ENCODE peak calls at places on chromosomes 7 and 10, in nine cellular contexts. One of them, this sample, is unnamed.

GRCh38 chr7:133429371-133429770 is 176.5 kb downstream of the EXOC4 start:
- DNase-seq in CD4-positive, alpha-beta memory T cell: no peak
- DNase-seq in fibroblast of mammary gland: peak; percentile 12
- DNase-seq in stimulated activated CD8-positive, alpha-beta memory T cell treated with anti-CD3 and anti-CD28 coated beads, Interleukin-4, amount 100 ng/mL, for 24 hours: no peak
- DNase-seq in effector memory CD4-positive, alpha-beta T cell: no peak
- DNase-seq in NCI-H1105: no peak
- DNase-seq in glutamatergic neuron: no peak
- DNase-seq in B cell: no peak
- DNase-seq in H54: no peak
- DNase-seq in this sample: no peak

GRCh38 chr7:13282377-13282980 is 595.0 kb downstream of the ARL4A start:
- DNase-seq in H54: no peak
- DNase-seq in CD4-positive, alpha-beta memory T cell: no peak
- DNase-seq in effector memory CD4-positive, alpha-beta T cell: no peak
- DNase-seq in glutamatergic neuron: no peak
- DNase-seq in B cell: no peak
- DNase-seq in stimulated activated CD8-positive, alpha-beta memory T cell treated with anti-CD3 and anti-CD28 coated beads, Interleukin-4, amount 100 ng/mL, for 24 hours: no peak
- DNase-seq in fibroblast of mammary gland: peak; percentile 64
- DNase-seq in NCI-H1105: peak; percentile 20
- DNase-seq in this sample: no peak

GRCh38 chr7:151340794-151341356 is 737 bp upstream of the NUB1 start:
- DNase-seq in H54: no peak
- DNase-seq in glutamatergic neuron: no peak
- DNase-seq in CD4-positive, alpha-beta memory T cell: no peak
- DNase-seq in NCI-H1105: no peak
- DNase-seq in fibroblast of mammary gland: no peak
- DNase-seq in effector memory CD4-positive, alpha-beta T cell: no peak
- DNase-seq in B cell: no peak
- DNase-seq in stimulated activated CD8-positive, alpha-beta memory T cell treated with anti-CD3 and anti-CD28 coated beads, Interleukin-4, amount 100 ng/mL, for 24 hours: no peak
- DNase-seq in this sample: no peak

GRCh38 chr7:9097565-9098060 is 664.2 kb downstream of the NXPH1 start:
- DNase-seq in H54: peak; percentile 24
- DNase-seq in effector memory CD4-positive, alpha-beta T cell: no peak
- DNase-seq in glutamatergic neuron: no peak
- DNase-seq in CD4-positive, alpha-beta memory T cell: no peak
- DNase-seq in NCI-H1105: no peak
- DNase-seq in B cell: no peak
- DNase-seq in stimulated activated CD8-positive, alpha-beta memory T cell treated with anti-CD3 and anti-CD28 coated beads, Interleukin-4, amount 100 ng/mL, for 24 hours: no peak
- DNase-seq in fibroblast of mammary gland: no peak
- DNase-seq in this sample: no peak

GRCh38 chr10:48462482-48463020 is 142.3 kb downstream of the ARHGAP22 start:
- DNase-seq in stimulated activated CD8-positive, alpha-beta memory T cell treated with anti-CD3 and anti-CD28 coated beads, Interleukin-4, amount 100 ng/mL, for 24 hours: no peak
- DNase-seq in fibroblast of mammary gland: no peak
- DNase-seq in glutamatergic neuron: no peak
- DNase-seq in CD4-positive, alpha-beta memory T cell: no peak
- DNase-seq in H54: no peak
- DNase-seq in effector memory CD4-positive, alpha-beta T cell: no peak
- DNase-seq in NCI-H1105: no peak
- DNase-seq in B cell: no peak
- DNase-seq in this sample: no peak

GRCh38 chr10:70459771-70460490 is 18.4 kb upstream of the NODAL start:
- DNase-seq in effector memory CD4-positive, alpha-beta T cell: no peak
- DNase-seq in glutamatergic neuron: no peak
- DNase-seq in B cell: no peak
- DNase-seq in CD4-positive, alpha-beta memory T cell: no peak
- DNase-seq in NCI-H1105: no peak
- DNase-seq in H54: no peak
- DNase-seq in fibroblast of mammary gland: no peak
- DNase-seq in stimulated activated CD8-positive, alpha-beta memory T cell treated with anti-CD3 and anti-CD28 coated beads, Interleukin-4, amount 100 ng/mL, for 24 hours: no peak
- DNase-seq in this sample: no peak

GRCh38 chr7:127885843-127886242 is 145.4 kb downstream of the LRRC4 start:
- DNase-seq in fibroblast of mammary gland: peak; percentile 72
- DNase-seq in H54: peak; percentile 29
- DNase-seq in glutamatergic neuron: no peak
- DNase-seq in effector memory CD4-positive, alpha-beta T cell: no peak
- DNase-seq in B cell: no peak
- DNase-seq in NCI-H1105: no peak
- DNase-seq in CD4-positive, alpha-beta memory T cell: no peak
- DNase-seq in stimulated activated CD8-positive, alpha-beta memory T cell treated with anti-CD3 and anti-CD28 coated beads, Interleukin-4, amount 100 ng/mL, for 24 hours: no peak
- DNase-seq in this sample: no peak

GRCh38 chr10:116110736-116111135 is 162.3 kb downstream of the GFRA1 start:
- DNase-seq in effector memory CD4-positive, alpha-beta T cell: no peak
- DNase-seq in B cell: no peak
- DNase-seq in H54: no peak
- DNase-seq in glutamatergic neuron: no peak
- DNase-seq in stimulated activated CD8-positive, alpha-beta memory T cell treated with anti-CD3 and anti-CD28 coated beads, Interleukin-4, amount 100 ng/mL, for 24 hours: no peak
- DNase-seq in NCI-H1105: no peak
- DNase-seq in fibroblast of mammary gland: no peak
- DNase-seq in CD4-positive, alpha-beta memory T cell: no peak
- DNase-seq in this sample: no peak

GRCh38 chr7:139441961-139442360 is 41.5 kb downstream of the KLRG2 start:
- DNase-seq in effector memory CD4-positive, alpha-beta T cell: no peak
- DNase-seq in fibroblast of mammary gland: no peak
- DNase-seq in B cell: no peak
- DNase-seq in H54: no peak
- DNase-seq in glutamatergic neuron: no peak
- DNase-seq in stimulated activated CD8-positive, alpha-beta memory T cell treated with anti-CD3 and anti-CD28 coated beads, Interleukin-4, amount 100 ng/mL, for 24 hours: no peak
- DNase-seq in CD4-positive, alpha-beta memory T cell: no peak
- DNase-seq in NCI-H1105: no peak
- DNase-seq in this sample: peak; percentile 74

GRCh38 chr7:50681451-50682045 is 101.1 kb downstream of the GRB10 start:
- DNase-seq in stimulated activated CD8-positive, alpha-beta memory T cell treated with anti-CD3 and anti-CD28 coated beads, Interleukin-4, amount 100 ng/mL, for 24 hours: no peak
- DNase-seq in CD4-positive, alpha-beta memory T cell: no peak
- DNase-seq in B cell: no peak
- DNase-seq in NCI-H1105: no peak
- DNase-seq in effector memory CD4-positive, alpha-beta T cell: no peak
- DNase-seq in glutamatergic neuron: no peak
- DNase-seq in H54: no peak
- DNase-seq in fibroblast of mammary gland: no peak
- DNase-seq in this sample: no peak